ENCODE peak calls at places on chromosomes 2 and 18, in four cellular contexts. U is astrocyte, C is RWPE1, L is T-helper 1 cell. V is an unnamed sample.

GRCh38 chr2:216911886-216912285 is 52.0 kb upstream of the TNP1 start:
- DNase-seq in U (peak), L (no peak), C (no peak), V (no peak)

GRCh38 chr18:2706903-2707302 is 51.4 kb downstream of the SMCHD1 start:
- DNase-seq in U (no peak), L (no peak), C (no peak), V (no peak)

GRCh38 chr2:228602277-228602676 is 420.8 kb upstream of the SPHKAP start:
- DNase-seq in L (no peak), C (no peak), U (no peak), V (no peak)

GRCh38 chr18:8800445-8800844 is 95.1 kb downstream of the MTCL1 start:
- DNase-seq in L (no peak), C (peak), U (peak), V (no peak)

GRCh38 chr2:111662771-111663470 is 221.1 kb downstream of the ANAPC1 start:
- DNase-seq in U (peak), L (no peak), C (no peak), V (no peak)

GRCh38 chr2:232632904-232633412 is 446 bp upstream of the EFHD1 start:
- DNase-seq in L (no peak), U (no peak), C (no peak), V (peak)

GRCh38 chr2:1324884-1325283 is 88.4 kb upstream of the TPO start:
- DNase-seq in C (no peak), L (no peak), U (no peak), V (no peak)

GRCh38 chr18:33664528-33664927 is 86.5 kb downstream of the ASXL3 start:
- DNase-seq in U (no peak), L (no peak), C (no peak), V (no peak)

GRCh38 chr18:56028514-56028913 is 440.5 kb upstream of the TCF4 start:
- DNase-seq in U (peak), L (no peak), C (no peak), V (no peak)

GRCh38 chr18:59249186-59249774 is 24.0 kb downstream of the RAX start:
- DNase-seq in L (no peak), U (peak), C (peak), V (no peak)

GRCh38 chr2:32553829-32554432 is 73.9 kb upstream of the TTC27 start:
- DNase-seq in U (peak), C (peak), L (no peak), V (no peak)

GRCh38 chr2:109702250-109702985 is 88.3 kb downstream of the SOWAHC start:
- DNase-seq in L (no peak), U (peak), C (peak), V (no peak)

GRCh38 chr18:21362921-21363320 is 120.9 kb downstream of the GREB1L start:
- DNase-seq in C (no peak), U (peak), L (no peak), V (no peak)

GRCh38 chr2:224126001-224126400 is 86.9 kb upstream of the SERPINE2 start:
- DNase-seq in C (no peak), L (no peak), U (no peak), V (no peak)

GRCh38 chr2:231554748-231555545 is 24.7 kb upstream of the NMUR1 start:
- DNase-seq in C (no peak), L (no peak), U (no peak), V (no peak)

GRCh38 chr18:52254367-52254766 is 85.6 kb upstream of the DCC start:
- DNase-seq in L (no peak), C (peak), U (no peak), V (no peak)

GRCh38 chr2:14199040-14199439 is 433.5 kb upstream of the LRATD1 start:
- DNase-seq in C (no peak), L (no peak), U (no peak), V (no peak)

GRCh38 chr18:33906046-33906445 is 318.7 kb downstream of the NOL4 start:
- DNase-seq in U (peak), C (no peak), L (no peak), V (no peak)

GRCh38 chr2:27398962-27399361 is 10.4 kb downstream of the PPM1G start:
- DNase-seq in C (no peak), U (no peak), L (no peak), V (no peak)

GRCh38 chr18:44047585-44047984 is 633.1 kb upstream of the SETBP1 start:
- DNase-seq in U (no peak), L (no peak), C (no peak), V (no peak)

GRCh38 chr2:208320686-208321085 is 54.6 kb downstream of the PIKFYVE start:
- DNase-seq in L (no peak), U (peak), C (no peak), V (no peak)

GRCh38 chr18:2326999-2327398 is 244.3 kb downstream of the METTL4 start:
- DNase-seq in L (no peak), U (peak), C (no peak), V (no peak)

GRCh38 chr2:36271266-36271665 is 84.3 kb upstream of the CRIM1 start:
- DNase-seq in C (no peak), U (no peak), L (no peak), V (no peak)

GRCh38 chr2:46236006-46236875 is 61.0 kb upstream of the EPAS1 start:
- DNase-seq in U (no peak), C (no peak), L (no peak), V (no peak)

GRCh38 chr2:64918220-64918886 is 70.8 kb upstream of the SLC1A4 start:
- DNase-seq in L (no peak), U (no peak), C (no peak), V (no peak)

GRCh38 chr2:150599889-150600288 is 112.4 kb upstream of the RND3 start:
- DNase-seq in C (no peak), L (no peak), U (no peak), V (no peak)